ENCODE peak calls at places on chromosomes 5 and 9, in five cellular contexts. Y, S, C, W and N are unnamed samples.

GRCh38 chr5:172452398-172453205 is 1.7 kb downstream of the SH3PXD2B start:
- DNase-seq in Y (peak), S (peak), C (peak), W (peak), N (no peak)

GRCh38 chr9:77261605-77262004 is 84.3 kb downstream of the VPS13A start:
- DNase-seq in Y (no peak), S (no peak), C (no peak), W (no peak), N (no peak)

GRCh38 chr9:13279284-13280162 is at the start of gene MPDZ:
- DNase-seq in Y (peak), S (peak), C (peak), W (peak), N (no peak)

GRCh38 chr5:171092194-171092593 is 216.9 kb upstream of the TLX3 start:
- DNase-seq in Y (peak), S (peak), C (no peak), W (peak), N (no peak)

GRCh38 chr5:91264311-91265051 is 118.6 kb downstream of the ARRDC3 start:
- DNase-seq in Y (no peak), S (no peak), C (no peak), W (no peak), N (no peak)

GRCh38 chr9:130905125-130905901 is 8.7 kb upstream of the QRFP start:
- DNase-seq in Y (no peak), S (no peak), C (no peak), W (no peak), N (no peak)

GRCh38 chr9:98970532-98971041 is 26.9 kb downstream of the COL15A1 start:
- DNase-seq in Y (no peak), S (no peak), C (no peak), W (no peak), N (no peak)

GRCh38 chr5:545641-546375 is 21.6 kb upstream of the SLC9A3 start:
- DNase-seq in Y (no peak), S (no peak), C (no peak), W (no peak), N (no peak)

GRCh38 chr5:2748841-2749513 is 2.5 kb downstream of the IRX2 start:
- DNase-seq in Y (peak), S (no peak), C (no peak), W (no peak), N (no peak)
- H3K4me3 ChIP-seq in Y (peak), S (no peak), C (no peak), W (no peak), N (no peak)

DNA sequence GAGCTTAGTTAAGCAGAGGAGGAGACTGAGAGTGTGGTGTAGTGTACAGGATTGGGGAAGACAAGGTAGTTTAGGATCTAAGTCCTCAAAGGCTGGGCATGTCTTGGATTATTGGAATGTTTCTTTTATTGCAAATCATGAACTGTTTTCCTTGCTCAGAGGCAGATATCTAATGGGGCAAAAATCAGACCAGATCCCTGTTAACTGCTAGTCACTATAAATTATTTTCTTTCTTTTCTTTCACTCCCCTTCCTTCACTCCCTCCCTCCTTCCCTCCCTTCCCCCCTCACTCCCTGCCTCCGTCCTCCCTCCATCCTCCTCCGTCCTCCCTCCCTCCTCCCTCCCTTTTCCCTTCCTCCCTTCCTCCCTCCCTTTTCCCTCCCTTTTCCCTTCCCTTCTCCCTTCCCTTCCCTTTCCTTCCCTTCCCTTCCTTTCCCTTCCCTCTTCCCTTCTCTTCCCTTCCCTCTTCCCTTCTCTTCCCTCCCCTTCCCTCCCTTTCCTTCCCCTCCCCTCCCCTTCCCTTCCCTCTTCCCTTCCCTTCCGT is 117.9 kb downstream of the WDR70 start:
- DNase-seq in Y (no peak), S (no peak), C (no peak), W (no peak), N (no peak)
- H3K27ac ChIP-seq in Y (no peak), S (no peak), C (no peak), W (no peak), N (no peak)

DNA sequence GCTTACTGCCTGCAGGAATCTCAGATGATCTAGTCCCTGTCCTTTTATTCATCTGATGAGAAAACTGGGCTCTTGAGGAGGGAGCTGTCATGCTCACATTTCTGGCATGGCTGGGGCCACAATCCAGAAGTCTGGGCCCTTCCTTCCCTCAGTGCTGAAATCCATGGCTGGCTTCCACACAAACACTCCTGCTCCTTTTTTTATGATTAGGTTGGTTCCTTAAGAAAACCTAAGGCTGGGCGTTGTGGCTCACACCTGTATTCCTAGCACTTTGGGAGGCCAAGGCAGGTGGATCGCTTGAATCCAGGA is 1.3 kb downstream of the ACER2 start:
- DNase-seq in Y (no peak), S (no peak), C (no peak), W (no peak), N (no peak)
- H3K4me3 ChIP-seq in Y (peak), S (no peak), C (peak), W (no peak), N (peak)

GRCh38 chr9:87973122-87973521 is 1.2 kb downstream of the CDK20 start:
- DNase-seq in Y (no peak), S (no peak), C (no peak), W (no peak), N (no peak)
- H3K27ac ChIP-seq in Y (no peak), S (no peak), C (no peak), W (no peak), N (no peak)

DNA sequence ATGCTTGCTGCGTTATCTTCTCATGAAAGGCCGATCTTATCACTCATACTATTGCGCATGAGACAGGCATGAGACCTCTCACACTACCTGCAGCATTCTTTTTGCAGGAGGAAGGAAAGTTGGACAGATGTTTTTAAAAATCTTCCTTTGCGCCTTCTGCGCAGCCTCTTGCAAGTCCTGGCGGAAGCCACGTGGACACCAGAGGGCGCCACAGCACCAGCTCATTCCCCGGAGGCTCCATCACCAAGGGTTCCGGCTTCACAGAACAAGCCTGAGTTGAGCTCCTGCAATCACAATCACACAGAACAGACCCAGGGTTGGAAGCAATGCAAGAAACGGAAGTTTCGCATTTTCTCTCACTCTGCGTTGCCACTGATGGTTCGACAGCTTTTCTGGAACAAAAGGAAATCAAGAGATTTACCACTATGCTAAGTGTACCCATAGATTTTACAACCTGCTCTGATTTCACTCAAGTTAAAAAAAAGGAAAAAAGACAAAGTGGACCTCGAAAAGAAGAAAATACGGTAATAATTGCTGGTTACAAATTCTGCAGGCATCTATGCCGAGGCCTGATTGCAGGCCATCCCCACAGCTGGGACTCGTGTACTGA is 304.8 kb upstream of the MSX2 start:
- DNase-seq in Y (peak), S (peak), C (peak), W (peak), N (peak)
- H3K4me3 ChIP-seq in Y (no peak), S (no peak), C (peak), W (no peak), N (peak)

DNA sequence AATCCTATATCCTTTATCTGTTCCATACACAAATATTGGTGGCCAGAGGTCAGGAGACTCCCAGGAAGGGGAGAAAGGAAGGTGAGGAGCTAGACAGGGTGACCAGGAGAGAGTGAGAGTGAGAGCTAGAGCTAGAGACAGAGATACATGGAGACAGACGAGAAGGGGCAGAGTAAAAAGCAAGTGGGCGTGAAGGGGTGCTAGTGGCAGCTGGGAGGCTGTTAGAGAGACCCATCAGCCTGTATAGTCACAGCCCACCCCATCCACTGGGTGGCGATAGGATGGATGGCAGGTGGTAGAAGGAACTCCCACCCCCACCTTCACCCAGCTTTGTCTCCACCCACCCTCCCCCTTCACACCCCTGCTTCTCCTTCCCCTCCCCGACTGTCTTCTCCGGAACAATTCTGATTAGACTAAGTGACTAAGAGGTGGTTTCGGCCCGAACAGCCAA is 32.8 kb downstream of the PCDH1 start:
- DNase-seq in Y (peak), S (no peak), C (peak), W (no peak), N (no peak)
- H3K27ac ChIP-seq in Y (no peak), S (no peak), C (no peak), W (no peak), N (no peak)